ENCODE peak calls at places on chromosomes 6 and 20, in seven cellular contexts. O is K562, K is omental fat pad, X is AG04450, Z is Caco-2, U is epithelial cell of esophagus, J is GM13976. L is an unnamed sample.

GRCh38 chr20:35511814-35512420 is 17.5 kb downstream of the C20orf173 start:
- DNase-seq in O (peak), K (no peak), X (no peak), Z (peak), U (peak), J (no peak), L (peak)

GRCh38 chr6:17035994-17036393 is 65.9 kb upstream of the STMND1 start:
- DNase-seq in O (no peak), K (no peak), X (no peak), Z (no peak), U (no peak), J (no peak), L (no peak)

GRCh38 chr20:227439-228105 is 514 bp downstream of the DEFB129 start:
- DNase-seq in O (no peak), K (no peak), X (no peak), Z (no peak), U (no peak), J (no peak), L (no peak)

GRCh38 chr6:621916-622315 is 35.0 kb downstream of the HUS1B start:
- DNase-seq in O (no peak), K (no peak), X (no peak), Z (no peak), U (no peak), J (no peak), L (no peak)

GRCh38 chr6:142155091-142155490 is 8.0 kb downstream of the VTA1 start:
- DNase-seq in O (no peak), K (no peak), X (no peak), Z (no peak), U (no peak), J (no peak), L (no peak)

GRCh38 chr6:149056777-149057463 is 260.6 kb upstream of the TAB2 start:
- DNase-seq in O (no peak), K (no peak), X (no peak), Z (no peak), U (no peak), J (no peak), L (no peak)

GRCh38 chr20:40457404-40457803 is 231.6 kb downstream of the MAFB start:
- DNase-seq in O (no peak), K (no peak), X (no peak), Z (no peak), U (no peak), J (no peak), L (no peak)

GRCh38 chr6:4870821-4871494 is 94.8 kb downstream of the CDYL start:
- DNase-seq in O (no peak), K (no peak), X (no peak), Z (no peak), U (no peak), J (no peak), L (no peak)

GRCh38 chr6:53300656-53301551 is 47.8 kb downstream of the ELOVL5 start:
- DNase-seq in O (no peak), K (no peak), X (no peak), Z (no peak), U (no peak), J (no peak), L (no peak)

GRCh38 chr6:18432180-18432579 is 45.0 kb downstream of the RNF144B start:
- DNase-seq in O (no peak), K (no peak), X (peak), Z (no peak), U (peak), J (no peak), L (peak)

GRCh38 chr6:2579241-2579761 is 171.4 kb downstream of the MYLK4 start:
- DNase-seq in O (no peak), K (no peak), X (no peak), Z (no peak), U (peak), J (no peak), L (no peak)

GRCh38 chr6:13468839-13469238 is 18.6 kb downstream of the GFOD1 start:
- DNase-seq in O (no peak), K (no peak), X (no peak), Z (no peak), U (no peak), J (no peak), L (no peak)

GRCh38 chr6:124961784-124962611 is at the start of gene RNF217:
- DNase-seq in O (peak), K (no peak), X (no peak), Z (no peak), U (peak), J (peak), L (peak)

GRCh38 chr20:44632103-44632752 is 19.3 kb downstream of the ADA start:
- DNase-seq in O (no peak), K (no peak), X (no peak), Z (no peak), U (no peak), J (no peak), L (no peak)

GRCh38 chr20:36591854-36592641 is 13.5 kb upstream of the RAB5IF start:
- DNase-seq in O (peak), K (no peak), X (no peak), Z (peak), U (peak), J (no peak), L (peak)

GRCh38 chr6:129307845-129308244 is 402.1 kb downstream of the ARHGAP18 start:
- DNase-seq in O (no peak), K (no peak), X (no peak), Z (no peak), U (no peak), J (no peak), L (no peak)

GRCh38 chr6:108862479-108863191 is 14.4 kb downstream of the ARMC2 start:
- DNase-seq in O (peak), K (no peak), X (no peak), Z (no peak), U (no peak), J (no peak), L (no peak)

GRCh38 chr6:132322398-132322797 is 78.9 kb downstream of the MOXD1 start:
- DNase-seq in O (no peak), K (no peak), X (no peak), Z (no peak), U (no peak), J (no peak), L (no peak)

GRCh38 chr20:37885042-37885441 is 17.9 kb upstream of the VSTM2L start:
- DNase-seq in O (no peak), K (no peak), X (no peak), Z (no peak), U (no peak), J (no peak), L (no peak)

GRCh38 chr20:53162251-53162835 is 190.2 kb downstream of the TSHZ2 start:
- DNase-seq in O (peak), K (no peak), X (no peak), Z (peak), U (peak), J (no peak), L (no peak)

GRCh38 chr6:41602864-41603608 is 35.2 kb upstream of the MDFI start:
- DNase-seq in O (peak), K (peak), X (peak), Z (peak), U (peak), J (peak), L (peak)

GRCh38 chr20:49484180-49485140 is 2.0 kb upstream of the KCNB1 start:
- DNase-seq in O (peak), K (peak), X (peak), Z (peak), U (peak), J (peak), L (peak)

GRCh38 chr20:36658300-36658699 is 12.3 kb upstream of the SLA2 start:
- DNase-seq in O (no peak), K (no peak), X (no peak), Z (no peak), U (no peak), J (no peak), L (no peak)

GRCh38 chr20:21832442-21833152 is 127.1 kb downstream of the PAX1 start:
- DNase-seq in O (no peak), K (no peak), X (no peak), Z (peak), U (no peak), J (no peak), L (no peak)

GRCh38 chr6:113719056-113719455 is 138.1 kb upstream of the MARCKS start:
- DNase-seq in O (no peak), K (no peak), X (no peak), Z (peak), U (peak), J (no peak), L (peak)

GRCh38 chr6:116847234-116847633 is 18.4 kb upstream of the GPRC6A start:
- DNase-seq in O (peak), K (no peak), X (no peak), Z (peak), U (peak), J (peak), L (no peak)

GRCh38 chr6:43800746-43801488 is 30.9 kb downstream of the VEGFA start:
- DNase-seq in O (no peak), K (no peak), X (no peak), Z (no peak), U (no peak), J (no peak), L (no peak)

GRCh38 chr20:8722277-8722928 is 346.5 kb upstream of the PLCB4 start:
- DNase-seq in O (peak), K (no peak), X (peak), Z (peak), U (peak), J (no peak), L (peak)

GRCh38 chr20:3402453-3402852 is 5.0 kb downstream of the DNAAF9 start:
- DNase-seq in O (no peak), K (no peak), X (no peak), Z (no peak), U (no peak), J (no peak), L (no peak)

GRCh38 chr6:35294308-35294945 is 3.2 kb upstream of the DEF6 start:
- DNase-seq in O (peak), K (no peak), X (no peak), Z (peak), U (peak), J (peak), L (peak)

GRCh38 chr20:57856658-57857057 is 146.8 kb upstream of the PMEPA1 start:
- DNase-seq in O (no peak), K (no peak), X (no peak), Z (no peak), U (no peak), J (no peak), L (no peak)

GRCh38 chr6:25138697-25139051 is 140.5 kb upstream of the CARMIL1 start:
- DNase-seq in O (no peak), K (no peak), X (no peak), Z (no peak), U (no peak), J (peak), L (no peak)

GRCh38 chr6:110089323-110089722 is 90.1 kb downstream of the WASF1 start:
- DNase-seq in O (no peak), K (no peak), X (no peak), Z (no peak), U (no peak), J (no peak), L (no peak)

GRCh38 chr6:1424306-1424927 is 35.0 kb downstream of the FOXF2 start:
- DNase-seq in O (peak), K (no peak), X (no peak), Z (peak), U (peak), J (peak), L (peak)

GRCh38 chr20:45985573-45985972 is 13.6 kb upstream of the ZNF335 start:
- DNase-seq in O (peak), K (no peak), X (no peak), Z (peak), U (peak), J (no peak), L (no peak)
- TF ChIP-seq CTCF in O (peak), K (no peak), X (no peak), Z (no peak), U (peak), J (no peak), L (no peak)

GRCh38 chr6:107185570-107185969 is 70.3 kb upstream of the BEND3 start:
- DNase-seq in O (peak), K (no peak), X (no peak), Z (peak), U (peak), J (no peak), L (no peak)
- TF ChIP-seq CTCF in O (peak), K (no peak), X (peak), Z (peak), U (peak), J (no peak), L (no peak)

GRCh38 chr20:18019068-18019467 is 38.6 kb downstream of the OVOL2 start:
- DNase-seq in O (peak), K (no peak), X (no peak), Z (no peak), U (peak), J (peak), L (no peak)
- TF ChIP-seq CTCF in O (peak), K (no peak), X (peak), Z (peak), U (peak), J (peak), L (peak)

DNA sequence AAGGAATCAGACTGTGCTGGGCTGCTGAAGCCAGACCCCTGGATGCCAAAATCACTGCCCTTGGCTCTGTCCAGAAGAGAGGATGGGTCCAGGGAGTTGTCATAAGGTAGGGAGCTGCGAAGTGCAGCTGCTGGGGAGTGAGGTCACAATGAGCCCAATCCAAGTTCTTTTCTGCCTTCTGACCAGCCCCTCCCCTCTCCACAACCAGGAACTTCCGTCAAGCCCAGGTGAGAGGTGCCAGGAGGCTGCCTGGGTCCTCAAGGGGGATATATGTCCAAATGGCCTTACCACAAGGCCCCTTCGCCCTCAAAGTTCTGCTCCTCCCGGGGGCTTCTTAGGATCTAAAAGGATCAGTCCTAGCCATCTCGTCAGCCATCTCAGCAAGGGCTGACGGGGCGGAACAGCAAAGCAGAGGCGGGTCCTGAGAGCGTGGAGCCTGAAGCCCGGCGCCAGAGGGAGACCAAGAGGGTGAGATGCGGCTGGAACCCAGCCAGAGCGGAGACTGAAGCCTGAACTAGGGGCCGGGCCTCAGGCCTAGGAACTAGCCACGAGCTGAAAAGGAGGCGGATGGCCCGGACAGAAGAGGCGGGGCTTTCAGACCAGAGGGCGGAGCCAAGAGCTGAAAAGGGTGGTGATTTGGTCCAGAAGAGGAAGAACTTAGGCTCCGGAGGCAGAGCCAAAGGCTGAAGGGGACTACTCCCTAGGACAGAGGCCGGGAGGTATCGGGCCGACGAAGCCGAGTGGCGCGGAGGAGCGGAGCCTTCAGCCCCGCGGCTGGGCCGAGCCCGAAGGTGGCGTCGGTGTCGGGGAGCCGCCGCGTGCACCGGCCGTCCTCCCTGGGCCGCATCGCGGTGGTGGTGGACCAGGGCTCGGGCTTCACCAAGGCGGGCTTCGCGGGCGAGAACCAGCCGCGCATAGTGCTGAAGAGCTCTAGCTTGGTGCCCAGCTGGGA is at the start of gene ACTL10:
- DNase-seq in O (peak), K (peak), X (peak), Z (peak), U (peak), J (peak), L (peak)
- TF ChIP-seq CTCF in O (peak), K (no peak), X (peak), Z (peak), U (peak), J (no peak), L (no peak)

DNA sequence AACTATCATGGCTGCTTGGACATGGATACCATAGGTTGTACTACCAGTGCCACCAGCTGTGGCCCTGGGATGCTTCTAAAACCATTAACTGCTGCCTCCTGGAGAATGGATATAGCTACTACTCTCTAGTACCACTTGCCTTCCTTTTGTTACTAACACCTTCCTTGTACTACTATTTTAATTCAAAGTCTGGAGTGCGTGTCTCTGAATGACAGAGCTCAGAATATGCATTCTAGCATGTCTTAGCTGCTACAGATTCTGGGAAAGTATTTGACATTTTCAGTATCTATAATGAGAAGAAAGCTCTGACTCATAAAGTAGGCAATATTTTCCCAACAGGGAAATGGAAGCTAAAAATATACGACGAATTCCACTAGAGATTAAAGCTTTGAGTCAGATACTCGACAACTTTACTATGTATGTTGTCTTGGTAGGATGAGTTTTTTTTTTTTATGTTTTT is 112.3 kb downstream of the PFDN4 start:
- DNase-seq in O (no peak), K (no peak), X (no peak), Z (no peak), U (peak), J (no peak), L (no peak)
- TF ChIP-seq CTCF in O (no peak), K (no peak), X (no peak), Z (peak), U (no peak), J (no peak), L (no peak)

DNA sequence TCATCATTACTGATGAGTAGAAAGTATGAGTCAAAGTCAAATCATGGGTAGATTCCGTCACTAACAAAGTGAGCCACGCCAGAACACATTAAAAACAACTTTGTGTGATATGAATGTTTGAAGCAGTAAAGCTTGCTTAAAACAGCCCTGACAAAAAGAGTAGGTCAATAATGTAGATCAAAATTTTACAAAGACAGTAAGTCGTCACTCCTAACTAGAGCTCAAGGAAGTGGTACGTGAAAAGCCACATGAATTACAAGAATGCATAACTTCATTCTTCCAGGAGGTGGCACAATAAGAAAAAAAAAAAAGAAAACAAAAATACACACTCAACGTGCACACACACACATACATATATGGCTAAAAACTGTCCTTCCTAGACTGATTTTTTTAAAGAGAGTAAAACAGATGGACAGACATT is 69.9 kb downstream of the HACE1 start:
- DNase-seq in O (peak), K (no peak), X (peak), Z (peak), U (peak), J (peak), L (no peak)
- TF ChIP-seq CTCF in O (peak), K (no peak), X (peak), Z (peak), U (peak), J (peak), L (peak)